ENCODE peak calls at places on chromosomes 5 and 9, in ten cellular contexts. C is stomach, A is breast epithelium, G is Peyer's patch, S is sigmoid colon, H is heart left ventricle, V is tibial nerve, F is ovary, M is uterus, Y is gastrocnemius medialis. Q is an unnamed sample. For H3K27me3 and H3K4me1, the result is how much of the 10 kb centered on the place peaks cover.

GRCh38 chr5:122845253-122846050 is at the start of gene SNX24:
- DNase-seq in C (peak), A (peak), G (peak), S (peak), H (peak), V (peak), F (peak), M (peak), Y (peak), Q (peak)

GRCh38 chr5:144369001-144369400 is 198.3 kb downstream of the KCTD16 start:
- DNase-seq in C (peak), A (no peak), G (no peak), S (no peak), H (no peak), V (no peak), F (no peak), M (no peak), Y (no peak), Q (no peak)

GRCh38 chr9:130034570-130034969 is 8.4 kb downstream of the FNBP1 start:
- DNase-seq in C (no peak), A (no peak), G (no peak), S (no peak), H (no peak), V (no peak), F (no peak), M (no peak), Y (no peak), Q (no peak)

GRCh38 chr5:42787073-42787472 is 24.6 kb downstream of the SELENOP start:
- DNase-seq in C (no peak), A (no peak), G (no peak), S (no peak), H (no peak), V (no peak), F (no peak), M (no peak), Y (no peak), Q (no peak)

GRCh38 chr9:134895849-134896833 is 15.5 kb downstream of the FCN2 start:
- DNase-seq in C (peak), A (peak), G (no peak), S (peak), H (peak), V (peak), F (peak), M (peak), Y (peak), Q (no peak)

GRCh38 chr5:159764283-159764927 is 151.9 kb upstream of the ADRA1B start:
- DNase-seq in C (no peak), A (no peak), G (no peak), S (no peak), H (peak), V (peak), F (no peak), M (peak), Y (no peak), Q (no peak)

GRCh38 chr9:114804504-114804903 is 1.3 kb downstream of the TNFSF15 start:
- DNase-seq in C (peak), A (peak), G (peak), S (no peak), H (no peak), V (no peak), F (no peak), M (peak), Y (no peak), Q (no peak)

GRCh38 chr5:166768536-166768935 is 1522.9 kb upstream of the WWC1 start:
- DNase-seq in C (no peak), A (no peak), G (no peak), S (no peak), H (no peak), V (no peak), F (no peak), M (no peak), Y (no peak), Q (no peak)

GRCh38 chr9:27701664-27702063 is 128.4 kb upstream of the C9orf72 start:
- DNase-seq in C (no peak), A (no peak), G (no peak), S (no peak), H (peak), V (peak), F (no peak), M (no peak), Y (peak), Q (no peak)

GRCh38 chr9:124676159-124676551 is 95.0 kb downstream of the NR6A1 start:
- DNase-seq in C (no peak), A (no peak), G (no peak), S (no peak), H (no peak), V (no peak), F (no peak), M (no peak), Y (no peak), Q (no peak)

GRCh38 chr5:181151146-181151545 is 3.8 kb downstream of the OR2V2 start:
- DNase-seq in C (no peak), A (no peak), G (no peak), S (no peak), H (no peak), V (no peak), F (no peak), M (no peak), Y (no peak), Q (no peak)

GRCh38 chr5:140140435-140140834 is 14.7 kb downstream of the IGIP start:
- DNase-seq in C (no peak), A (no peak), G (no peak), S (no peak), H (no peak), V (no peak), F (no peak), M (no peak), Y (peak), Q (no peak)

GRCh38 chr9:137305060-137305787 is 3.2 kb upstream of the NRARP start:
- DNase-seq in C (peak), A (no peak), G (peak), S (no peak), H (peak), V (no peak), F (peak), M (peak), Y (no peak), Q (peak)

GRCh38 chr9:137252555-137253506 is 1.7 kb downstream of the STPG3 start:
- DNase-seq in C (no peak), A (no peak), G (no peak), S (no peak), H (no peak), V (no peak), F (no peak), M (no peak), Y (no peak), Q (no peak)

GRCh38 chr5:104347119-104347708 is 784.6 kb upstream of the NUDT12 start:
- DNase-seq in C (no peak), A (no peak), G (no peak), S (no peak), H (no peak), V (no peak), F (no peak), M (no peak), Y (no peak), Q (no peak)

GRCh38 chr5:145800181-145800580 is 35.0 kb downstream of the PRELID2 start:
- DNase-seq in C (no peak), A (no peak), G (no peak), S (no peak), H (no peak), V (no peak), F (no peak), M (no peak), Y (no peak), Q (no peak)

GRCh38 chr5:90949469-90950358 is 391.1 kb downstream of the ADGRV1 start:
- DNase-seq in C (no peak), A (no peak), G (no peak), S (no peak), H (no peak), V (no peak), F (no peak), M (no peak), Y (no peak), Q (no peak)

GRCh38 chr5:106822851-106823250 is 847.9 kb downstream of the EFNA5 start:
- DNase-seq in C (no peak), A (no peak), G (no peak), S (no peak), H (no peak), V (no peak), F (no peak), M (no peak), Y (no peak), Q (no peak)

GRCh38 chr5:122751293-122751753 is 23.6 kb upstream of the SNX2 start:
- DNase-seq in C (no peak), A (peak), G (no peak), S (no peak), H (no peak), V (no peak), F (no peak), M (no peak), Y (no peak), Q (no peak)

GRCh38 chr9:6590329-6590728 is 55.2 kb downstream of the GLDC start:
- DNase-seq in C (no peak), A (no peak), G (no peak), S (no peak), H (no peak), V (no peak), F (no peak), M (no peak), Y (no peak), Q (no peak)

GRCh38 chr9:7996558-7996957 is 197.0 kb upstream of the DMAC1 start:
- DNase-seq in C (no peak), A (no peak), G (no peak), S (no peak), H (no peak), V (no peak), F (no peak), M (no peak), Y (no peak), Q (no peak)

GRCh38 chr5:134583821-134584220 is 48.8 kb downstream of the SAR1B start:
- DNase-seq in C (no peak), A (no peak), G (peak), S (no peak), H (no peak), V (no peak), F (no peak), M (no peak), Y (no peak), Q (no peak)

GRCh38 chr5:88690619-88691560 is 192.1 kb downstream of the MEF2C start:
- DNase-seq in C (peak), A (peak), G (peak), S (peak), H (peak), V (peak), F (peak), M (peak), Y (peak), Q (peak)

GRCh38 chr9:10571699-10572098 is 41.1 kb downstream of the PTPRD start:
- DNase-seq in C (no peak), A (no peak), G (no peak), S (no peak), H (no peak), V (no peak), F (no peak), M (no peak), Y (no peak), Q (no peak)

GRCh38 chr5:72246954-72247442 is 73.0 kb downstream of the MRPS27 start:
- DNase-seq in C (no peak), A (no peak), G (no peak), S (no peak), H (no peak), V (no peak), F (no peak), M (no peak), Y (no peak), Q (no peak)

GRCh38 chr9:121675969-121676822 is 24.8 kb downstream of the DAB2IP start:
- DNase-seq in C (peak), A (no peak), G (no peak), S (no peak), H (peak), V (no peak), F (peak), M (no peak), Y (no peak), Q (peak)

GRCh38 chr5:43066231-43066798 is 26.2 kb upstream of the ANXA2R start:
- DNase-seq in C (peak), A (peak), G (peak), S (peak), H (peak), V (peak), F (peak), M (peak), Y (peak), Q (peak)

GRCh38 chr9:17064558-17064957 is 70.3 kb upstream of the CNTLN start:
- DNase-seq in C (no peak), A (no peak), G (no peak), S (no peak), H (no peak), V (no peak), F (no peak), M (no peak), Y (no peak), Q (no peak)

GRCh38 chr9:70529377-70529776 is 114.9 kb upstream of the KLF9 start:
- DNase-seq in C (no peak), A (no peak), G (no peak), S (no peak), H (no peak), V (no peak), F (no peak), M (no peak), Y (no peak), Q (no peak)

GRCh38 chr9:114588671-114589526 is 1.3 kb downstream of the ATP6V1G1 start:
- DNase-seq in C (no peak), A (no peak), G (no peak), S (no peak), H (no peak), V (no peak), F (no peak), M (no peak), Y (no peak), Q (no peak)

GRCh38 chr5:158522761-158523160 is 577.0 kb downstream of the EBF1 start:
- DNase-seq in C (no peak), A (no peak), G (no peak), S (peak), H (peak), V (peak), F (no peak), M (peak), Y (no peak), Q (no peak)

GRCh38 chr5:64505769-64506566 is at the start of gene RGS7BP:
- DNase-seq in C (peak), A (no peak), G (peak), S (no peak), H (peak), V (no peak), F (peak), M (peak), Y (no peak), Q (peak)

GRCh38 chr9:97900738-97901565 is 21.3 kb downstream of the TRMO start:
- DNase-seq in C (no peak), A (no peak), G (no peak), S (no peak), H (no peak), V (no peak), F (no peak), M (peak), Y (no peak), Q (no peak)

GRCh38 chr5:69360442-69360841 is 8.9 kb downstream of the AK6 start:
- DNase-seq in C (no peak), A (no peak), G (no peak), S (no peak), H (no peak), V (no peak), F (no peak), M (no peak), Y (no peak), Q (no peak)
- H3K27me3 ChIP-seq in C (under half), A (under half), G (under half), S (under half), H (under half), V (under half), F (under half), M (under half), Y (under half), Q (under half)

DNA sequence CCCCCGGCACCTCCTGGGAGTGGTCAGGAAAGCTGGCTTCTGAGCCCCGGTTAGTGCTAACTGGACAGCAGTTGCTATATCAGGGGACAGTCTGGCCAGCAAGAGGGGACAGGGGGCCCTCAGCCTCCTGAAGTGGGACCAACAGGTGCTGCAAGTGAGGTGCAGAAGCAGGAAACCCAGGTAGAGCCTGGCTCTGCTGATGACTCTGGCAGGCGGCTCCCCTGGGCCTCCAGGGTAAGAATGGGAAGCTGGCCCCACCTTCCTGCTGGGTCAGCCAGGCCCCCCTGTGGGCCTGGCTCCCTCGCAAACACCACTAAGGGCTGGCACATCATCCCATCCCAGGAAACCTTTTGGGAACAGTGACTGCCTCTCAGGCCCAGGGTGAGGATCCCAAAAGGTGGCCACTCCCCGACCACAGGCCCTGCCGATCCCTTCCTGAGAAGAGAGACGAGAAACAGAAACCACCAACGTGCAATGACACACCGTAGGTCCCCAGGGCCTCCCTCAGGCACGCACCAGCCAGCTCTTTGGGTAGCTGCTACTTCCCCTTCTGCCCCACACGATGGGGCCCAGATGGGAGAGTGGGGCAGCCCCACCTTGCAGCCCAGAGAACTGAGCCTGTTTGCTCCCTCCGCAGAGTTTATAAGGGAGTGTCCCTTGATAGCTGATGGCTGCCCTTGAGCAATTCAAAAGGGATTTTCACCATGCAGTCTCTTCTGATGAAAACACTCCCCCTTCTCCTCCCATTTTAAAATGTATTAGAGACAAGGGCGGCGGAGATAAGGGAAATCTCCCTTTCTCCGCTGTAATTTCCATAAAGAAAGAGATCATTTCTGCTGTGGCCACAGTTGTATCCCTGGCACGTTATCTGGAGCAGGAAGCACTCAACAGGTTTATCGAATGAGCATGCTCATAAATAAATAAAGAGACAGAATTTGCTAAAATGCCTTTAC is 76.8 kb downstream of the STK10 start:
- DNase-seq in C (peak), A (no peak), G (peak), S (no peak), H (peak), V (no peak), F (no peak), M (no peak), Y (no peak), Q (peak)
- TF ChIP-seq POLR2A in C (no peak), A (no peak), G (no peak), S (no peak), H (no peak), V (no peak), F (no peak), M (no peak), Y (no peak), Q (no peak)

GRCh38 chr5:61253547-61253946 is 78.5 kb upstream of the ZSWIM6 start:
- DNase-seq in C (no peak), A (no peak), G (no peak), S (no peak), H (no peak), V (no peak), F (no peak), M (no peak), Y (no peak), Q (no peak)

GRCh38 chr5:61256474-61256873 is 75.6 kb upstream of the ZSWIM6 start:
- DNase-seq in C (peak), A (no peak), G (peak), S (no peak), H (peak), V (no peak), F (peak), M (peak), Y (no peak), Q (no peak)

GRCh38 chr5:61254969-61255555 is 77.0 kb upstream of the ZSWIM6 start:
- DNase-seq in C (no peak), A (no peak), G (no peak), S (no peak), H (no peak), V (no peak), F (no peak), M (no peak), Y (no peak), Q (no peak)

GRCh38 chr5:61251874-61252642 is 80.0 kb upstream of the ZSWIM6 start:
- DNase-seq in C (no peak), A (no peak), G (no peak), S (no peak), H (no peak), V (no peak), F (peak), M (no peak), Y (no peak), Q (no peak)

GRCh38 chr5:61252643-61252925 is 79.5 kb upstream of the ZSWIM6 start:
- DNase-seq in C (no peak), A (no peak), G (no peak), S (no peak), H (no peak), V (no peak), F (no peak), M (no peak), Y (no peak), Q (no peak)
- H3K4me1 ChIP-seq in C (under half), A (under half), G (under half), S (under half), H (under half), V (under half), F (under half), M (under half), Y (under half), Q (under half)

DNA sequence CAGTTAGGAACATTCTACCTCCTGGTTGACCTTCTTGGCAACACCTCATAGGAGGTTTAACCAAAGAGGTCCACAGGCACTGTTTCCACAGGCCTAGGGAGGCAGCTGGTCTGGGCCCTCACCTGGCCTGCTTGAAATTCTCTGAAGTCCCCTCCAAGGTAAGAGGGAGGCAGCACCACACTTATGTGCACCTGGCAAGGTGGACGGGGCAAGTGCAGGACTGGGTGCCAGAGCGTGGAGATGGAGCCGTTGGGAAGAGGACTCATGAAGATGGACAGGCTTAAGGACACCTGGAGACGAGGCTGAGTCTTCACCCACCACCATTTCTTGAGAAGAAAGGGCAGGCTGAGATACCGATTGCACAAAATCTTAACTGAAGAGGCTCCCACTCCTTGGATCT is 6.6 kb upstream of the BARHL1 start:
- DNase-seq in C (no peak), A (no peak), G (no peak), S (no peak), H (no peak), V (no peak), F (no peak), M (no peak), Y (no peak), Q (peak)
- H3K27me3 ChIP-seq in C (half or more), A (under half), G (under half), S (under half), H (under half), V (half or more), F (under half), M (under half), Y (half or more), Q (under half)

GRCh38 chr5:157142317-157143126 is at the start of gene MED7:
- DNase-seq in C (peak), A (peak), G (peak), S (peak), H (peak), V (peak), F (peak), M (peak), Y (peak), Q (peak)
- TF ChIP-seq POLR2A in C (no peak), A (peak), G (peak), S (peak), H (peak), V (peak), F (peak), M (peak), Y (peak), Q (peak)

DNA sequence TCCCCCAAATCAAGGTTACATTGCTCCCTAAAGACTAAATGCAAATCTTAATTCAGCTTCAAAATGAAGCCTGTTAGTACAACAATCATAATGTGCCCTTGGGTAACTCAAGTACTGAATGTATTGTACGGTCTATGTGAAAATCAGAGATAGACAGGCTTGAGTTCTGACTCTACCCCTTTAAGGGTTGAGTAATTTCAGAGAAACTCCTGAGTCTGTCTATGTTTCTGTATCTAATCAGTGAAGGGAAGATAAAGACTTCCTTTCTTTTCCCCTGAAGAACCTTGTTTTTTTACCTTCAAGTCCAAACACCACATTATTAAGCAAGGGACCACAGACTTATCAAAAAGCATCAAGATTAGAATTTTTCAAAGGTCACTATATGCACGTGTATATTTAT is 108.2 kb downstream of the MPDZ start:
- DNase-seq in C (no peak), A (no peak), G (no peak), S (no peak), H (no peak), V (no peak), F (no peak), M (no peak), Y (no peak), Q (no peak)
- H3K4me1 ChIP-seq in C (under half), A (under half), G (under half), S (under half), H (under half), V (under half), F (under half), M (under half), Y (under half), Q (under half)